ENCODE peak calls at places on chromosomes 11 and 22, in five cellular contexts. One of them, this sample, is unnamed.
A peak's percentile ranks its signal among the peaks of the same experiment; 100 is the strongest.

GRCh38 chr22:23179381-23180294 is 671 bp upstream of the BCR start:
- DNase-seq in Panc1: no peak
- DNase-seq in kidney: peak; percentile 85
- DNase-seq in tibial artery: peak; percentile 90
- DNase-seq in psoas muscle: peak; percentile 62
- DNase-seq in this sample: no peak

GRCh38 chr11:66297610-66298009 is 5.9 kb downstream of the TMEM151A start:
- DNase-seq in psoas muscle: no peak
- DNase-seq in Panc1: no peak
- DNase-seq in tibial artery: no peak
- DNase-seq in kidney: no peak
- DNase-seq in this sample: no peak

GRCh38 chr22:39178206-39179111 is 26.0 kb upstream of the CBX7 start:
- DNase-seq in tibial artery: peak; percentile 42
- DNase-seq in kidney: no peak
- DNase-seq in psoas muscle: no peak
- DNase-seq in Panc1: no peak
- DNase-seq in this sample: no peak

GRCh38 chr11:20024172-20024935 is 135.9 kb downstream of the DBX1 start:
- DNase-seq in kidney: no peak
- DNase-seq in tibial artery: no peak
- DNase-seq in psoas muscle: no peak
- DNase-seq in Panc1: no peak
- DNase-seq in this sample: no peak

GRCh38 chr11:17076517-17077239 is 789 bp downstream of the RPS13 start:
- DNase-seq in tibial artery: no peak
- DNase-seq in psoas muscle: no peak
- DNase-seq in Panc1: no peak
- DNase-seq in kidney: peak; percentile 27
- DNase-seq in this sample: no peak

GRCh38 chr22:46000081-46001027 is 23.4 kb upstream of the WNT7B start:
- DNase-seq in kidney: peak; percentile 61
- DNase-seq in tibial artery: no peak
- DNase-seq in Panc1: no peak
- DNase-seq in psoas muscle: peak; percentile 43
- DNase-seq in this sample: no peak

GRCh38 chr11:84969103-84969502 is 658.0 kb downstream of the DLG2 start:
- DNase-seq in kidney: no peak
- DNase-seq in Panc1: no peak
- DNase-seq in tibial artery: peak; percentile 66
- DNase-seq in psoas muscle: no peak
- DNase-seq in this sample: no peak

GRCh38 chr11:132312616-132313210 is 942.3 kb downstream of the NTM start:
- DNase-seq in kidney: no peak
- DNase-seq in tibial artery: no peak
- DNase-seq in psoas muscle: no peak
- DNase-seq in Panc1: peak; percentile 22
- DNase-seq in this sample: no peak

GRCh38 chr22:29917052-29917902 is 34.3 kb downstream of the MTMR3 start:
- DNase-seq in psoas muscle: peak; percentile 69
- DNase-seq in tibial artery: peak; percentile 71
- DNase-seq in kidney: no peak
- DNase-seq in Panc1: no peak
- DNase-seq in this sample: no peak

GRCh38 chr11:133834399-133835257 is 10.7 kb downstream of the SPATA19 start:
- DNase-seq in tibial artery: no peak
- DNase-seq in kidney: no peak
- DNase-seq in psoas muscle: no peak
- DNase-seq in Panc1: no peak
- DNase-seq in this sample: no peak

GRCh38 chr11:121520243-121521144 is 67.7 kb upstream of the SORL1-AS1 start:
- DNase-seq in Panc1: no peak
- DNase-seq in kidney: no peak
- DNase-seq in tibial artery: no peak
- DNase-seq in psoas muscle: no peak
- DNase-seq in this sample: no peak

GRCh38 chr11:20310137-20310536 is 53.4 kb upstream of the HTATIP2 start:
- DNase-seq in tibial artery: no peak
- DNase-seq in Panc1: no peak
- DNase-seq in psoas muscle: no peak
- DNase-seq in kidney: no peak
- DNase-seq in this sample: no peak

GRCh38 chr11:119664063-119664572 is 64.9 kb downstream of the NECTIN1 start:
- DNase-seq in tibial artery: no peak
- DNase-seq in kidney: no peak
- DNase-seq in psoas muscle: no peak
- DNase-seq in Panc1: no peak
- DNase-seq in this sample: no peak

GRCh38 chr11:90601261-90601660 is 378.4 kb upstream of the CHORDC1 start:
- DNase-seq in Panc1: no peak
- DNase-seq in kidney: no peak
- DNase-seq in tibial artery: no peak
- DNase-seq in psoas muscle: no peak
- DNase-seq in this sample: no peak

GRCh38 chr11:87097582-87097981 is 59.8 kb downstream of the TMEM135 start:
- DNase-seq in kidney: no peak
- DNase-seq in Panc1: peak; percentile 41
- DNase-seq in tibial artery: no peak
- DNase-seq in psoas muscle: no peak
- DNase-seq in this sample: no peak

GRCh38 chr22:27267145-27267544 is 534.4 kb downstream of the MN1 start:
- DNase-seq in tibial artery: no peak
- DNase-seq in psoas muscle: no peak
- DNase-seq in kidney: no peak
- DNase-seq in Panc1: no peak
- DNase-seq in this sample: no peak

GRCh38 chr11:9169595-9170295 is 78.3 kb upstream of the SCUBE2 start:
- DNase-seq in tibial artery: no peak
- DNase-seq in psoas muscle: no peak
- DNase-seq in kidney: no peak
- DNase-seq in Panc1: peak; percentile 22
- DNase-seq in this sample: no peak

GRCh38 chr11:18633256-18634139 is 644 bp downstream of the SPTY2D1 start:
- DNase-seq in tibial artery: no peak
- DNase-seq in kidney: no peak
- DNase-seq in Panc1: no peak
- DNase-seq in psoas muscle: no peak
- DNase-seq in this sample: no peak

GRCh38 chr11:67024966-67025365 is 2.0 kb downstream of the SYT12 start:
- DNase-seq in psoas muscle: no peak
- DNase-seq in kidney: no peak
- DNase-seq in tibial artery: no peak
- DNase-seq in Panc1: no peak
- DNase-seq in this sample: no peak

GRCh38 chr22:18071968-18072310 is 5.9 kb upstream of the PEX26 start:
- DNase-seq in kidney: no peak
- DNase-seq in psoas muscle: no peak
- DNase-seq in Panc1: no peak
- DNase-seq in tibial artery: peak; percentile 37
- DNase-seq in this sample: no peak
- TF ChIP-seq CTCF in kidney: no peak
- TF ChIP-seq CTCF in psoas muscle: no peak
- TF ChIP-seq CTCF in Panc1: no peak
- TF ChIP-seq CTCF in tibial artery: no peak
- TF ChIP-seq CTCF in this sample: no peak

GRCh38 chr11:108664730-108665525 is at the start of gene DDX10:
- DNase-seq in psoas muscle: peak; percentile 99
- DNase-seq in Panc1: peak; percentile 90
- DNase-seq in tibial artery: peak; percentile 99
- DNase-seq in kidney: peak; percentile 99
- DNase-seq in this sample: peak; percentile 97
- TF ChIP-seq CTCF in psoas muscle: peak; percentile 7
- TF ChIP-seq CTCF in Panc1: peak; percentile 28
- TF ChIP-seq CTCF in tibial artery: no peak
- TF ChIP-seq CTCF in kidney: no peak
- TF ChIP-seq CTCF in this sample: no peak

DNA sequence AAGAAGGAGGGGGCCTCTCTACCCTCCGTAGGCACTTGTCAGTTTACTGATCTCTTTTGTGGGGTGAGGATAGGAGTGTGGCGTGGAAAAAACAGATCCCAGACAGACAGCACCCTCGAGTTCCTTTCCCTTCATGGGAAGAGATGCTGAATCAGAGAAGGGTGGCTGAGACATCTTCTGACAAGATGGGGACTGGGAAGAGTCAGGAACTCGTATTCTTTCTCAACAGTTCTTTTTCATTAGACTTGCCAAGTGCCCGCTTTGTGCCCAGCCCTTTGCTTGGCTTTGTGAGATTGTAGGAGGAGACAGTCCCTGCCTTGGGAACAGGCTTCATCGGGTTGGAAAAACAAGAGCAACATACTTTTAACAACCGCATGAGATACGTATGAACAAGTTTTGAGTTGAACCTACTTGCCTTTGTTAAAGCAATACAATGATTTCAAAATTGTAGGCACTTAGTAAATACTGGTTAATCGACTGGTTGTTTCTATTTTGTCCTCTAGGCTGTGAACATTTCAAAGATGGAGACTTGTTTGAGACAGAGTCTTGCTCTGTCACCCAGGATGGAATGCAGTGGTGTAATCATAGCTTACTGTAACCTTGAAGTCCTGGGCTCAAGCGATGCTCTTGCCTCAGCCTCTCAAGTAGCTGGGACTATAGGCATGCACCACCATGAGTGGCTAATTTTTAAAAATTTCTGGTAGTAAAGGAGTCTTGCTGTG is 1.1 kb downstream of the RRM1 start:
- DNase-seq in psoas muscle: no peak
- DNase-seq in kidney: no peak
- DNase-seq in Panc1: no peak
- DNase-seq in tibial artery: no peak
- DNase-seq in this sample: no peak
- TF ChIP-seq CTCF in psoas muscle: no peak
- TF ChIP-seq CTCF in kidney: no peak
- TF ChIP-seq CTCF in Panc1: no peak
- TF ChIP-seq CTCF in tibial artery: no peak
- TF ChIP-seq CTCF in this sample: peak; percentile 8

GRCh38 chr11:35218956-35219355 is 80.0 kb downstream of the CD44 start:
- DNase-seq in Panc1: no peak
- DNase-seq in psoas muscle: no peak
- DNase-seq in kidney: no peak
- DNase-seq in tibial artery: no peak
- DNase-seq in this sample: no peak
- TF ChIP-seq CTCF in Panc1: no peak
- TF ChIP-seq CTCF in psoas muscle: no peak
- TF ChIP-seq CTCF in kidney: no peak
- TF ChIP-seq CTCF in tibial artery: no peak
- TF ChIP-seq CTCF in this sample: no peak

DNA sequence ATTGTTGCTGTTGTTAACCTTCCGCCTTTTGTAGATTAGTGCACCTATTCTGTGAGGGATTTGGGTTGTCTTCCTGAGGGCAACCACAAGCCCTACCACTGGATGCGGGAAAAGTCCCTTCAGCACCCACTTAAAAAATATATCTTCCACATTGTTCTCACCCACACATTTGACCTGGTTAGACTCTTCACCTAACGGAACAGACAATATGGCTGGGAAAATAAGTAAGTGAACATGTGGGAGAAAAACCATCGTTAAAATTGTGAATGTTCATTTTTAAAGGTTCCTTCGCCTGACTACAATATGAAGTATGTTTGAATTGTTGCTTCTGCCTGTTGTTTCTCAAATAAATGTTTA is 72.0 kb upstream of the MPEG1 start:
- DNase-seq in kidney: no peak
- DNase-seq in psoas muscle: no peak
- DNase-seq in tibial artery: no peak
- DNase-seq in Panc1: no peak
- DNase-seq in this sample: no peak
- TF ChIP-seq CTCF in kidney: no peak
- TF ChIP-seq CTCF in psoas muscle: no peak
- TF ChIP-seq CTCF in tibial artery: no peak
- TF ChIP-seq CTCF in Panc1: peak; percentile 60
- TF ChIP-seq CTCF in this sample: peak; percentile 55

GRCh38 chr11:65036931-65037330 is 4.1 kb upstream of the SAC3D1 start:
- DNase-seq in Panc1: no peak
- DNase-seq in kidney: no peak
- DNase-seq in tibial artery: peak; percentile 84
- DNase-seq in psoas muscle: peak; percentile 65
- DNase-seq in this sample: no peak
- TF ChIP-seq CTCF in Panc1: no peak
- TF ChIP-seq CTCF in kidney: no peak
- TF ChIP-seq CTCF in tibial artery: no peak
- TF ChIP-seq CTCF in psoas muscle: no peak
- TF ChIP-seq CTCF in this sample: no peak

GRCh38 chr22:40855960-40856512 is 403 bp downstream of the ST13 start:
- DNase-seq in Panc1: no peak
- DNase-seq in tibial artery: no peak
- DNase-seq in psoas muscle: peak; percentile 77
- DNase-seq in kidney: peak; percentile 80
- DNase-seq in this sample: peak; percentile 49

GRCh38 chr22:40855104-40855959 is 1.1 kb downstream of the ST13 start:
- DNase-seq in Panc1: no peak
- DNase-seq in psoas muscle: peak; percentile 53
- DNase-seq in tibial artery: no peak
- DNase-seq in kidney: no peak
- DNase-seq in this sample: no peak

GRCh38 chr22:40857309-40857851 is 432 bp downstream of the XPNPEP3 start:
- DNase-seq in psoas muscle: no peak
- DNase-seq in tibial artery: no peak
- DNase-seq in kidney: no peak
- DNase-seq in Panc1: no peak
- DNase-seq in this sample: no peak

GRCh38 chr22:40853961-40854360 is 2.5 kb downstream of the ST13 start:
- DNase-seq in Panc1: no peak
- DNase-seq in tibial artery: no peak
- DNase-seq in psoas muscle: no peak
- DNase-seq in kidney: no peak
- DNase-seq in this sample: no peak

DNA sequence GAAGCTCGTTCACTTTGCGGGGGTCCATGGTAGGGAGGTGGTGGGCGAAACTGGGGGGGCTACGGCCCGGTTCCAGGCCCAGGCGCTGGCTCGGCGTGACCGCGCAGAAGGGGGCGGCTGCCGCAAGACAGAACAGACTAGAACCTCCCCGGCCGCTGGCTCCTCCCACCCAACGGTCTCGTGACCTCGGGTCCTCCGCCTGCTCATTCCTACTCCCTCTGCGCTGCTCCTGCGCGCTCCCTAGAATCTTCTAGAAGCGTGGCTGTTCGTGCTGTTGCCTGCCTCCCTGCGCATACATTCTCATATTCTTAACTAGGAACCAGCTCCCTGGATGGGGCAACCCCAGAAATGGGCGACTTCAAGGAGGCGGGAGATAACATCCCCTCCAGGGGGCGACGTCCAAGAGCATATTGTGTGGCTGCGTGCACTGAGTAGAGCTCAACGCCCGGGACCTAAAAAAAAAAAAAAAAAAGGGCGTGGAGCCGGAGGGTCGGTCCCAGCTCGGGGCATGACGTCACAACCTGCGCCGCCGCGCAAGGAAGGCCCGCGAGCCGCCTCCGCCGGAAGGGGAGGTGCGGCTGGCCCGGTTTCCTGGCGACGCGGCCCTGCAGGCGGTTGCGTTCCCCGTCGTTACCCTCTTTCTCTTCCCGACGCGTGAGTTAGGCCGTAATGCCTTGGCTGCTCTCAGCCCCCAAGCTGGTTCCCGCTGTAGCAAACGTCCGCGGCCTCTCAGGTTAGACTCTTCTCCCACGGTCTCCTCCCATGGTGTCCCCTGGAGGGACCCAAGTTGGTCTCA is at the start of the genes ST13 and XPNPEP3:
- DNase-seq in Panc1: peak; percentile 82
- DNase-seq in tibial artery: peak; percentile 99
- DNase-seq in kidney: peak; percentile 99
- DNase-seq in psoas muscle: peak; percentile 99
- DNase-seq in this sample: peak; percentile 97
- TF ChIP-seq CTCF in Panc1: no peak
- TF ChIP-seq CTCF in tibial artery: peak; percentile 15
- TF ChIP-seq CTCF in kidney: no peak
- TF ChIP-seq CTCF in psoas muscle: no peak
- TF ChIP-seq CTCF in this sample: no peak

GRCh38 chr22:50696251-50696798 is 23.7 kb downstream of the SHANK3 start:
- DNase-seq in kidney: no peak
- DNase-seq in tibial artery: no peak
- DNase-seq in psoas muscle: no peak
- DNase-seq in Panc1: no peak
- DNase-seq in this sample: peak; percentile 7
- TF ChIP-seq CTCF in kidney: no peak
- TF ChIP-seq CTCF in tibial artery: no peak
- TF ChIP-seq CTCF in psoas muscle: no peak
- TF ChIP-seq CTCF in Panc1: no peak
- TF ChIP-seq CTCF in this sample: no peak